ENCODE peak calls at places on chromosomes 11 and 22, in ten cellular contexts. X is prostate gland, I is esophagus squamous epithelium, O is heart left ventricle, D is IMR-90, H is transverse colon, V is ovary, Y is tibial nerve, N is HepG2, K is breast epithelium. C is an unnamed sample.

GRCh38 chr22:47160781-47161520 is 398.5 kb downstream of the TBC1D22A start:
- DNase-seq in X (no peak), I (no peak), O (no peak), D (no peak), H (peak; percentile 1), V (no peak), Y (no peak), N (no peak), K (no peak), C (no peak)

GRCh38 chr22:33204408-33204807 is 146.2 kb upstream of the SYN3 start:
- DNase-seq in X (no peak), I (no peak), O (no peak), D (no peak), H (no peak), V (no peak), Y (no peak), N (no peak), K (no peak), C (no peak)

GRCh38 chr11:37496196-37496595 is 898.2 kb upstream of the RAG2 start:
- DNase-seq in X (no peak), I (no peak), O (no peak), D (peak; percentile 28), H (no peak), V (no peak), Y (no peak), N (no peak), K (no peak), C (no peak)

GRCh38 chr11:122115520-122116343 is at the start of gene BLID:
- DNase-seq in X (peak; percentile 70), I (no peak), O (no peak), D (peak; percentile 46), H (peak; percentile 19), V (no peak), Y (peak; percentile 42), N (peak; percentile 7), K (peak; percentile 72), C (no peak)

GRCh38 chr11:68077617-68078592 is 39.1 kb downstream of the TCIRG1 start:
- DNase-seq in X (no peak), I (no peak), O (no peak), D (peak; percentile 18), H (no peak), V (no peak), Y (no peak), N (no peak), K (peak; percentile 29), C (no peak)

GRCh38 chr11:119727523-119728081 is 1.4 kb downstream of the NECTIN1 start:
- DNase-seq in X (peak; percentile 37), I (no peak), O (no peak), D (no peak), H (peak; percentile 72), V (peak; percentile 24), Y (no peak), N (no peak), K (no peak), C (peak; percentile 74)

GRCh38 chr11:116310215-116310614 is 462.6 kb downstream of the BUD13 start:
- DNase-seq in X (no peak), I (no peak), O (no peak), D (peak; percentile 2), H (no peak), V (no peak), Y (no peak), N (no peak), K (no peak), C (no peak)

GRCh38 chr22:48353116-48353947 is 1474.3 kb downstream of the BRD1 start:
- DNase-seq in X (no peak), I (no peak), O (no peak), D (no peak), H (no peak), V (no peak), Y (no peak), N (no peak), K (no peak), C (peak; percentile 26)

GRCh38 chr11:65871811-65872548 is 620 bp downstream of the EFEMP2 start:
- DNase-seq in X (no peak), I (no peak), O (peak; percentile 53), D (no peak), H (no peak), V (peak; percentile 43), Y (no peak), N (no peak), K (no peak), C (no peak)

GRCh38 chr11:65872555-65873279 is at the start of gene EFEMP2:
- DNase-seq in X (no peak), I (no peak), O (peak; percentile 64), D (no peak), H (no peak), V (peak; percentile 66), Y (no peak), N (no peak), K (no peak), C (no peak)

GRCh38 chr11:65870706-65871681 is 1.6 kb downstream of the EFEMP2 start:
- DNase-seq in X (no peak), I (no peak), O (peak; percentile 81), D (no peak), H (no peak), V (no peak), Y (no peak), N (no peak), K (no peak), C (no peak)

GRCh38 chr11:65870307-65870658 is 2.3 kb downstream of the EFEMP2 start:
- DNase-seq in X (no peak), I (no peak), O (peak; percentile 32), D (no peak), H (no peak), V (no peak), Y (no peak), N (no peak), K (no peak), C (peak; percentile 47)

DNA sequence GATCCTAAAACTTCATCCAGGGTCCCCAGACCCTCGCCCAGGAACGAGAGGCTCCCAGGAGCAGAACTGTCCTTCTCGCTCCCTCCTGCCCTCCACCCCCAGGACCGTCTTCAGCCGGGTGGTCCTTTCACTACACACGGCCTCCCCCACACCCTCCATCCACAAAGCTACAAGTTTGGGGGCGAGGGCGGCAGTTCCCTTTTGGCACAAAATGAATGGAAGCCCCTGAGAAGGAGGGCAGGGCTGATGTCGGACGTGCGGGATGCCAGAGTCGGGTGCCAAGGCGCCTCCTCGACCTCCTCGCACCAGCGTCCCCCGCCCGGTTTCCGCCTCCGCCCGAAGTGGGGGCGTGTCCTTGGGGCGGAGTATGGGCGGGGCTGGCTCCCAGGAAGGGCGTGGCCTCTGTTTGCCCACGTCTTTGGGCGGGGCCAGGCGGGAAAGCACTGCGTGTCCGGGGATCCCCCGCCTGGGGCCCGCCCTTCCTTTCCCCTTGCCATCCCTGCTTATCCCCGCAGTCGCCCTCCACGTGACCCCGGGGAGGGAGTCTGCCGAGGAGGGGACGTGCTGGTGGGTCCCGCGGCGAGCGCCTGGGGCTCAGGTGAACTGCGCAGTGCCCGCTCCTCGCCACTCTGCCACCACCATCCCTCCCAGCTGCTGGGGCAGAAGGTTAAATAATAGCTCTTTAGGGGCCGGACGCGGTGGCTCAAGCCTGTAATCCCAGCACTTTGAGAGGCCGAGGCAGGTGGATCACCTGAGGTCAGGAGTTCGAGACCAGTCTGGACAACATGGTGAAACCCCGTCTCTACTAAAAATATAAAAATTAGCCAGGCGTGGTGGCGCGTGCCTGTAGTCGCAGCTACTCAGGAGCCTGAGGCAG is 918 bp upstream of the EFEMP2 start:
- DNase-seq in X (peak; percentile 94), I (peak; percentile 66), O (peak; percentile 97), D (peak; percentile 90), H (peak; percentile 97), V (peak; percentile 94), Y (peak; percentile 93), N (peak; percentile 80), K (peak; percentile 92), C (peak; percentile 98)
- TF ChIP-seq POLR2A in X (peak; percentile 93), I (peak; percentile 58), O (peak; percentile 91), D (peak; percentile 53), H (peak; percentile 81), V (peak; percentile 90), Y (peak; percentile 53), N (peak; percentile 15), K (peak; percentile 61), C (peak; percentile 58)

GRCh38 chr11:20087118-20087521 is 73.2 kb downstream of the DBX1 start:
- DNase-seq in X (no peak), I (no peak), O (no peak), D (peak; percentile 76), H (no peak), V (no peak), Y (no peak), N (no peak), K (no peak), C (no peak)
- H3K27ac ChIP-seq in X (no peak overlapping the region), I (no peak overlapping the region), O (no peak overlapping the region), D (no peak overlapping the region), H (no peak overlapping the region), V (no peak overlapping the region), Y (peak overlapping the region; percentile 11), N (no peak overlapping the region), K (no peak overlapping the region), C (no peak overlapping the region)

GRCh38 chr11:1761857-1762536 is 1.7 kb downstream of the CTSD start:
- DNase-seq in X (no peak), I (no peak), O (peak; percentile 23), D (no peak), H (no peak), V (no peak), Y (no peak), N (no peak), K (no peak), C (no peak)

GRCh38 chr11:1763336-1763795 is 361 bp downstream of the CTSD start:
- DNase-seq in X (no peak), I (no peak), O (no peak), D (no peak), H (no peak), V (no peak), Y (no peak), N (no peak), K (no peak), C (no peak)

GRCh38 chr11:1761110-1761856 is 2.4 kb downstream of the CTSD start:
- DNase-seq in X (no peak), I (no peak), O (no peak), D (no peak), H (no peak), V (no peak), Y (no peak), N (no peak), K (no peak), C (no peak)

GRCh38 chr11:1763796-1764661 is at the start of gene CTSD:
- DNase-seq in X (peak; percentile 85), I (no peak), O (peak; percentile 95), D (peak; percentile 69), H (peak; percentile 93), V (peak; percentile 80), Y (peak; percentile 83), N (peak; percentile 65), K (peak; percentile 78), C (peak; percentile 89)

DNA sequence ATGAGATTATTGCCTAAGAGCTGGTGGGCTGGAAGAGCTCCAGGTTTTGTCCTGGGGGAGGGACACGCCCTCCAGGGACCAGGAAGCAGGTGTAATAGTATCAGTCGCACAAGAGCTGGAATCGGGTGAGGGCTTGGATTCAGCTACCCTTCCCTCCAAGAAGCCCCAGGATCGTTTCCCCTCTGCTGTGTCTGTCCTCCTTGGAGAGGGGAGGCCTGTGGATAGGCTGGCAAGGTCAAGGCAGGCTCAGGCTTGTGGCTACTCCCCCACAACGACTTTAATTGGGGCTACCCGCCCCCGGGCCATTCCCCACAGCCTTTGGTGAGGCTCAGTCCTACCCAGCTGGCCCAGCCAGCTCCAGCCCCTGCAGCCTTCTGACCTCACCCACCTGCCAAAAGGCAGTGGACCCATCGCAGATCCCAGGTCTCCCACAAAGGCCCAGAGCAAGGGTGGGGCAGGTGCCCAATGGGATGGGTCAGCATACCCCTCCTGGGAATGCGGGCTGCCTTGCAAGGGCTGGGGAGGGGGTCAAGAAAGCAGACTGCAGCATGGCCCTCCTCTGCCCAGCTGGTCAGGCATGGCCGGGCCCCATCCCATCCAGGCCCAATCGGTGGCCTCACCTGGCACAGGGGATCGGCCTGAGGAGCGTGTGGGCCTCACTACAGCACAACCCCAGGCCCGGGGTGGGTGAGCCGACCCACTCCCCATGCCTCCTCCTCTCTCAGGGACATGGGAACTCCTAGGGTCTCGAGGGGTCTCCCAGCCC is 1.0 kb downstream of the CTSD start:
- DNase-seq in X (peak; percentile 58), I (no peak), O (peak; percentile 81), D (no peak), H (peak; percentile 91), V (no peak), Y (no peak), N (peak; percentile 83), K (peak; percentile 77), C (no peak)
- TF ChIP-seq POLR2A in X (peak; percentile 79), I (peak; percentile 79), O (peak; percentile 36), D (no peak), H (peak; percentile 97), V (no peak), Y (no peak), N (no peak), K (no peak), C (peak; percentile 94)

DNA sequence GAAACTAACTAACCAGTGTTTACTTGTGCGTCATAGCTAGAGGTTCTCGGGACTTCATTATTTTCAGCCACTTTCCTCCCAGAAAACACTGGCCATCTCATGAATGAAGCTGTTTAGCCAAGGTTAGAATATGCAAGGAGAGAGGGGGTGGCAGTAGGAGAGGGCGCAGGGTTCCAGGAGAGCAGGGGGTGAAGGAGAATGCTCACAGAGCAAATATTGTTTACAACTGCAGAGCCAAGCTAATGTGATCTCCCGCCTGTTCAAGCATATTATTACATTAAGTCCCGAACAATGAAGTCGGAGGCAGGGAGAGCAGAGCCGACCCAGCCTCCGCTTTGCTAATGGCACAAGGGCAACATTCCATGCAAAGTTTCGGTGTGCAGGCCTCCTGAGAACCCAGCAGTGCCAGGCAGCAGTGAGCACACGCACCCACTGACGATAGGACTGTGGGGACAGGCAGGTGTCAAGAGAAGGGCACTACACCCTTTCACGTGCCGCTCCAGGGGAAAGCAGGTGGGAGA is 80.1 kb downstream of the MICAL3 start:
- DNase-seq in X (no peak), I (no peak), O (no peak), D (no peak), H (no peak), V (no peak), Y (no peak), N (no peak), K (no peak), C (no peak)
- H3K27ac ChIP-seq in X (peak overlapping the region; percentile 36), I (peak overlapping the region; percentile 7), O (peak overlapping the region; percentile 88), D (no peak overlapping the region), H (peak overlapping the region; percentile 64), V (peak overlapping the region; percentile 60), Y (peak overlapping the region; percentile 89), N (no peak overlapping the region), K (peak overlapping the region; percentile 26), C (no peak overlapping the region)

C was measured in Peyer's patch.